ENCODE peak calls at places on chromosomes 1 and 21, in nine cellular contexts. Y is HepG2, X is prostate gland, Q is breast epithelium, T is upper lobe of left lung, W is sigmoid colon, F is transverse colon, L is SK-N-MC, M is HCT116. S is an unnamed sample.

GRCh38 chr1:157523774-157524501 is 28.4 kb downstream of the FCRL5 start:
- DNase-seq in Y (no peak), X (no peak), Q (no peak), T (no peak), W (no peak), F (peak), L (no peak), M (no peak), S (no peak)

GRCh38 chr1:216200941-216201340 is 222.3 kb downstream of the USH2A start:
- DNase-seq in Y (no peak), X (no peak), Q (no peak), T (no peak), W (no peak), F (no peak), L (peak), M (no peak), S (no peak)

GRCh38 chr21:15015622-15016471 is 49.0 kb downstream of the NRIP1 start:
- DNase-seq in Y (no peak), X (no peak), Q (no peak), T (no peak), W (no peak), F (no peak), L (no peak), M (no peak), S (no peak)

GRCh38 chr1:25645641-25646400 is 29.2 kb downstream of the MAN1C1 start:
- DNase-seq in Y (no peak), X (no peak), Q (no peak), T (peak), W (no peak), F (no peak), L (no peak), M (no peak), S (no peak)

GRCh38 chr1:41474490-41475271 is 9.8 kb downstream of the EDN2 start:
- DNase-seq in Y (no peak), X (peak), Q (no peak), T (peak), W (peak), F (peak), L (no peak), M (no peak), S (no peak)

GRCh38 chr1:155574077-155574476 is 11.5 kb upstream of the ASH1L start:
- DNase-seq in Y (no peak), X (no peak), Q (no peak), T (no peak), W (no peak), F (no peak), L (no peak), M (no peak), S (no peak)

GRCh38 chr21:42614811-42615342 is 38.5 kb upstream of the PDE9A start:
- DNase-seq in Y (peak), X (peak), Q (peak), T (no peak), W (no peak), F (peak), L (no peak), M (no peak), S (peak)

GRCh38 chr1:166975361-166976129 is at the start of gene ILDR2:
- DNase-seq in Y (no peak), X (peak), Q (no peak), T (peak), W (peak), F (peak), L (no peak), M (peak), S (peak)

GRCh38 chr1:42340898-42341297 is 5.9 kb upstream of the FOXJ3 start:
- DNase-seq in Y (no peak), X (no peak), Q (no peak), T (no peak), W (no peak), F (no peak), L (no peak), M (no peak), S (no peak)

GRCh38 chr1:162996261-162996660 is 72.9 kb upstream of the RGS4 start:
- DNase-seq in Y (no peak), X (no peak), Q (no peak), T (no peak), W (no peak), F (no peak), L (no peak), M (no peak), S (no peak)

GRCh38 chr1:6412896-6413295 is 6.8 kb downstream of the HES2 start:
- DNase-seq in Y (peak), X (peak), Q (no peak), T (no peak), W (no peak), F (peak), L (no peak), M (no peak), S (no peak)

GRCh38 chr1:12447849-12448312 is 170.1 kb downstream of the DHRS3 start:
- DNase-seq in Y (peak), X (no peak), Q (no peak), T (no peak), W (no peak), F (no peak), L (no peak), M (no peak), S (no peak)

GRCh38 chr1:204340137-204340536 is 19.6 kb downstream of the PLEKHA6 start:
- DNase-seq in Y (no peak), X (no peak), Q (no peak), T (no peak), W (no peak), F (no peak), L (no peak), M (no peak), S (no peak)

GRCh38 chr1:6299557-6300165 is 38.8 kb upstream of the GPR153 start:
- DNase-seq in Y (no peak), X (no peak), Q (no peak), T (no peak), W (no peak), F (no peak), L (no peak), M (no peak), S (no peak)

GRCh38 chr1:86860020-86860419 is 53.9 kb downstream of the SELENOF start:
- DNase-seq in Y (peak), X (no peak), Q (no peak), T (no peak), W (no peak), F (no peak), L (no peak), M (no peak), S (no peak)

GRCh38 chr1:221878134-221878533 is 136.2 kb upstream of the DUSP10 start:
- DNase-seq in Y (no peak), X (no peak), Q (no peak), T (no peak), W (no peak), F (no peak), L (no peak), M (no peak), S (no peak)

GRCh38 chr1:231315887-231316286 is 21.8 kb downstream of the EXOC8 start:
- DNase-seq in Y (peak), X (no peak), Q (no peak), T (peak), W (no peak), F (peak), L (no peak), M (peak), S (peak)

GRCh38 chr1:50047916-50048694 is 24.4 kb upstream of the AGBL4 start:
- DNase-seq in Y (no peak), X (no peak), Q (peak), T (peak), W (peak), F (no peak), L (no peak), M (no peak), S (no peak)

DNA sequence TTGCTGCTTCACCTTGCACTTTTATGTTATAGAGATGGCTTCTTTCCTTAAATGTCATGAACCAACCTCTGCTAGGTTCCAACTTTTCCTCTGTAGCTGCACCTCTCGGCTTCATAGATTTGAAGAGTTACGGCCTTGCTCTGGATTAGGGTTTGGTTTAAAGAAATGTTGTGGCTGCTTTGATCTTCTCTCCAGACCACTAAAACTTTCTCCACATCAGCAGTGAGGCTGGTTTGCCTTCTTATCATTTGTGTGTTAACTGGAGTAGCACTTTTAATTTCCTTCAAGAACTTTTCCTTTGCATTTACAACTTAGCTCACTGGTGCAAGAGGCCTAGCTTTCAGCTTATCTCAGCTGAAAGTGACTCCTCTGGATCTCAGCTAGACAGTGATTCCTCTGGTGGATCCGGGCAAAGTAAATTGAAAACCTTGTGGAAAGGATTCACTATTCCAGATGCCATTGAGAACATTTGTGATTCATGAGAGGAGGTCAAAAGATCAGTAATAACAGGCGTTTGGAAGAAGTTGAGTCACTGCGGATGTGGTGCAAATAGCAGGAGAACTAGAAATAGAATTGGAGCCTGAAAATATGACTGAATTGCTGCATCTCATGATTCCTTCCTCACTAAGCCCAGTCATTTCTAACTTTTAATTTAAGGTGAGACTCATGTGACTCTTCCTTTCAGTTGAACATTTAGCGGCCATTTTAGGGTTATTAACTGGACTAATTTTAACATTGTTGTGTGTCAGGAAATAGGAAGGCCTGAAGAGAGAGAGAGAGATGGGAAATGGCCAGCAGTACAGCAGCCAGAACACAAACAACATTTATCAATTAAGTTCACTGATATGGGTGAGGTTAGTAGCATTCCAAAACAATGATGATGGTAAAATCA is 16.2 kb upstream of the RGS1 start:
- DNase-seq in Y (no peak), X (no peak), Q (no peak), T (no peak), W (no peak), F (no peak), L (no peak), M (peak), S (no peak)
- TF ChIP-seq POLR2AphosphoS5 in Y (no peak), X (no peak), Q (peak), T (no peak), W (peak), F (no peak), L (no peak), M (peak), S (no peak)

GRCh38 chr21:44952116-44952928 is 12.5 kb downstream of the SLX9 start:
- DNase-seq in Y (no peak), X (no peak), Q (no peak), T (no peak), W (no peak), F (no peak), L (no peak), M (no peak), S (no peak)
- H3K27ac ChIP-seq in Y (no peak), X (no peak), Q (peak), T (no peak), W (peak), F (peak), L (no peak), M (no peak), S (no peak)

GRCh38 chr1:33256701-33257387 is 552 bp downstream of the ZNF362 start:
- DNase-seq in Y (peak), X (peak), Q (peak), T (peak), W (no peak), F (peak), L (peak), M (peak), S (peak)
- TF ChIP-seq POLR2AphosphoS5 in Y (peak), X (peak), Q (no peak), T (no peak), W (no peak), F (no peak), L (no peak), M (no peak), S (peak)

GRCh38 chr1:89365206-89365605 is 1.3 kb downstream of the GBP6 start:
- DNase-seq in Y (no peak), X (no peak), Q (no peak), T (no peak), W (no peak), F (no peak), L (no peak), M (no peak), S (no peak)

GRCh38 chr1:89361681-89362080 is 2.2 kb upstream of the GBP6 start:
- DNase-seq in Y (no peak), X (no peak), Q (no peak), T (no peak), W (no peak), F (no peak), L (no peak), M (no peak), S (no peak)

GRCh38 chr1:89363196-89363595 is 663 bp upstream of the GBP6 start:
- DNase-seq in Y (no peak), X (no peak), Q (no peak), T (no peak), W (no peak), F (no peak), L (no peak), M (no peak), S (no peak)

GRCh38 chr1:89360716-89361115 is 3.1 kb upstream of the GBP6 start:
- DNase-seq in Y (no peak), X (no peak), Q (no peak), T (no peak), W (no peak), F (no peak), L (no peak), M (no peak), S (no peak)

DNA sequence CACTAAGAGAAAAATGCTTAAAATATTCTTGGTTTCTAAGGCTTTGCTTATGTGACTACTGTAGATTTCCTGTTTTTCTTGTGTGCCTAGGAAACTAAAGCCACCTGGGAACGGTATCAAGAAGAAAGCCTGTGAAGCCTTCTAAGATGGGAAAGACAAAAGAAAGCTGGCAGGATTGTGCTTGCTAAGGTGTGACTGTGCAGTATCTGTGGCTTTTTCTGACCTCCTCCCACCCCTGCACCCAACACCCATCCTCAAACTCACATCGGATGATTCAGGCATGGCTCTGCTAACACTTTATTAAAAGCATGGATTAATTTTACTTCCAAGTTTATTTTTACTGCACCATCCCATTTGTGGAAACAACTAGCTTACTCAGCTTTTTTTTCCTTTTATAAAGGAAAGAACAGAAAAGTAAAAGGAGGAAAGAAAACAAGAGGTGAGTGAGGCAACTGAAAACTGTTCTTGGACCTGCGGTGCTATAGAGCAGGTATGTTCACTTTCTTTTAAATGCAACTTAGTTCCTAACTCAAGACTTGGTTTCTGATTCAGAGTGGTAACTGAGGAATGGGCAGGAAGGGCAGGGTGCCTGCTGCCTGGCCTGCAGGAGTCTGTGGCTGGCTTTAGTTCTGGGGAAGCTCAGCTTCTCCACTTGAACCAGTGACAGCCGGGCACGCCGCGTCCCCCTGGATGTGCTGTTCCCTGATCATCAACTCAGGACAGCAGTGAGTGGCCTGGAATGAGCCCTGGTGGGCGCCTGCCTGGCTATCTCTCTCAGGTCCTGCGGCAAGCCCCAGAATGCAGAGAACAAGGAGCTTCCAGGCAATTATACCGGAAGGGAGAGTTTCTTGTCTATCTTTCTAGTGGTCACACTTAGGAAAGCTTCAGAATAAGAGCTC is at the start of gene GBP6:
- DNase-seq in Y (no peak), X (no peak), Q (no peak), T (peak), W (no peak), F (no peak), L (no peak), M (no peak), S (no peak)
- H3K27ac ChIP-seq in Y (no peak), X (no peak), Q (peak), T (peak), W (no peak), F (no peak), L (peak), M (no peak), S (no peak)

GRCh38 chr1:98452162-98452561 is 209.4 kb upstream of the SNX7 start:
- DNase-seq in Y (no peak), X (no peak), Q (no peak), T (no peak), W (no peak), F (no peak), L (peak), M (no peak), S (no peak)
- TF ChIP-seq POLR2AphosphoS5 in Y (no peak), X (no peak), Q (no peak), T (no peak), W (no peak), F (no peak), L (peak), M (no peak), S (no peak)

DNA sequence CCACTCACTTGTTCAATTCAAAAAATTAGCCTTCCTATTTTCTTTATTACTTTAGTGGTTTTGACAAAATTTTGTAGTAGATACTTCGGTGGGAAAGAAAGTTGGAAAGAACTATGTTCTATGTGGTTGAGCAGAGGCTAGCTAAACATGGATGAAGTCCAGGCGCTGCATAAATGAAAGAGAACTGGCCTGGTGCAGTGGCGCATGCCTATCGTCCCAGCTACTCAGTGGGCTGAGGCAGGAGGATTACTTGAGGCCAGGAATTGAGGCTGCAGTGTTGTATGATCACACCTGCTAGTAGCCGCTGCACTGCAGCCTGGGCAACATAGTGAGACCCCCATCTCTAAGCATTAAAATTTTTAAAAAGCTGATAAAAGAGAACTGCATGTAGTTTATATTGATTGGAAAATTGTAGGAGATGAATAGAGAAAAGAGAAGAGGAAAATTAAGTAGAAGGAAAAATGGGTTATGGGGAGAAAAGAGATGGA is 21.0 kb downstream of the IFNAR1 start:
- DNase-seq in Y (no peak), X (no peak), Q (no peak), T (no peak), W (no peak), F (no peak), L (no peak), M (no peak), S (no peak)
- H3K27ac ChIP-seq in Y (no peak), X (no peak), Q (no peak), T (no peak), W (no peak), F (no peak), L (no peak), M (no peak), S (no peak)

DNA sequence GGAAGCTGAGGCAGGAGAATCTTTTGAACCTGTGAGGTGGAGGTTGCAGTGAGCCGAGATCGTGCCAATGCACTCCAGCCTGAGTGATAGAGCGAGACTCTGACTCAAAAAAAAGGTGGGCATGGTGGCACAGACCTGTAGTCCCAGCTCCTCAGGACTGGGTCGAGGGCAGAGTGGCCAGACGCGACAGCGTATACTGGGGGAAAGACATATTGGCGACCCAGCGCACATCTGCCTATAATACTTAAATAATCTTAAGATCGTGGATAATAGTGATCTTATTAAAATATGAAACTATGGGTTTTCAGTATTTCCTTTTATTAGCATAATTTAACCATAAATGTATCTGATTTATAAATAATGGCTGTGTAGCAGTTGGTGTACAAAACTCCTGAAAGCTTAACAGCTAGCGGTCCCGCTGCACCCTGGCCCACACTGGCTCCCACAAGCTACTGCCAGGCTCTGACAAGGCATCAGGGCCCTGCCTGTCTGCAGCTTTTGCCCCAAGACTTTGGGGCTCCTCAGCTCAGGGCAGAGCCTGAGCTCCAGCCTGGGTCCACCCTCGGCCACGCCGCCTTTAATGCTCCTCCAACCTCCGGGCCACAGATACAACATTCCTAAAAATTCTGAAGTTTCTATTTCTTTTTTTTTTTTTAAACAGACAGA is 2.7 kb upstream of the AURKAIP1 start:
- DNase-seq in Y (no peak), X (no peak), Q (no peak), T (peak), W (no peak), F (no peak), L (no peak), M (no peak), S (no peak)
- TF ChIP-seq POLR2AphosphoS5 in Y (no peak), X (no peak), Q (no peak), T (no peak), W (no peak), F (no peak), L (no peak), M (no peak), S (no peak)

GRCh38 chr1:200365897-200366426 is 43.9 kb downstream of the ZNF281 start:
- DNase-seq in Y (no peak), X (no peak), Q (no peak), T (no peak), W (no peak), F (no peak), L (no peak), M (no peak), S (no peak)

GRCh38 chr1:200363200-200363933 is 46.5 kb downstream of the ZNF281 start:
- DNase-seq in Y (no peak), X (no peak), Q (no peak), T (no peak), W (no peak), F (no peak), L (no peak), M (no peak), S (peak)

GRCh38 chr1:200364121-200364759 is 45.6 kb downstream of the ZNF281 start:
- DNase-seq in Y (peak), X (no peak), Q (no peak), T (no peak), W (no peak), F (no peak), L (no peak), M (no peak), S (no peak)

GRCh38 chr1:200366577-200367253 is 43.1 kb downstream of the ZNF281 start:
- DNase-seq in Y (no peak), X (no peak), Q (no peak), T (no peak), W (no peak), F (no peak), L (no peak), M (no peak), S (peak)

DNA sequence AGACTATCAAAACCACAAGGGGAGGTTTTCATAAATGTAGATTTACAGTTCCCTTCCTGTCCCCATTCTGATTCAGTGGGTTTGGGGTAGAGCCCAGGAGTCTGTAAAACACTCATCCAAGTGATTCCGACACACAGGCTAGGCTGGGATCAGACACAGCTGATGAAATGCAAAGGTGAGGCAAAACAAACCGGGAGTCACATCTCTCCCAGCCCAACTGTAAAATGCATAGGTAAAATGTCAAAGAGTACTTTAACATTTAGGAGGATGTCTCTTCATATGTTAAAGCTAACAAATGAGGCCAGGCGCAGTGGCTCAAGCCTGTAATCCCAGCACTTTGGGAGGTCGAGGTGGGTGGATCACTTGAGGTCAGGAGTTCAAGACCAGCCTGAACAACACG is 45.0 kb downstream of the ZNF281 start:
- DNase-seq in Y (no peak), X (no peak), Q (no peak), T (no peak), W (no peak), F (no peak), L (no peak), M (no peak), S (no peak)
- H3K27ac ChIP-seq in Y (peak), X (no peak), Q (no peak), T (no peak), W (no peak), F (no peak), L (no peak), M (no peak), S (peak)